ENCODE peak calls at places on chromosomes 12 and 14, in nine cellular contexts. R is heart right ventricle; B is activated naive CD8-positive, alpha-beta T cell treated with anti-CD3 and anti-CD28 coated beads, Interleukin-2, amount 10 ng/mL, durations not matched to agents 7 days and 5 days; I is T-helper 17 cell; Y is activated B cell treated with CpG ODN at 0.5 μM for 24 hours; C is substantia nigra; J is thoracic aorta; O is HT-29; W is iris pigment epithelial cell. G is an unnamed sample.

GRCh38 chr14:64572721-64573508 is 23.2 kb downstream of the PPP1R36 start:
- DNase-seq in R (no peak), B (no peak), I (no peak), Y (no peak), C (peak; percentile 12), J (no peak), O (no peak), W (no peak), G (no peak)

GRCh38 chr14:100031506-100032281 is 33.5 kb upstream of the EVL start:
- DNase-seq in R (no peak), B (no peak), I (no peak), Y (no peak), C (no peak), J (peak; percentile 37), O (peak; percentile 32), W (peak; percentile 99), G (peak; percentile 98)

GRCh38 chr14:33676135-33676566 is 274.7 kb downstream of the EGLN3 start:
- DNase-seq in R (peak; percentile 40), B (no peak), I (no peak), Y (no peak), C (peak; percentile 67), J (no peak), O (peak; percentile 32), W (peak; percentile 73), G (peak; percentile 24)

GRCh38 chr12:111330800-111331752 is 37.8 kb downstream of the PHETA1 start:
- DNase-seq in R (no peak), B (no peak), I (no peak), Y (no peak), C (no peak), J (no peak), O (peak; percentile 51), W (peak; percentile 57), G (peak; percentile 55)

GRCh38 chr12:94818970-94819369 is 168.6 kb upstream of the TMCC3 start:
- DNase-seq in R (peak; percentile 23), B (no peak), I (no peak), Y (no peak), C (no peak), J (no peak), O (no peak), W (peak; percentile 46), G (peak; percentile 19)

GRCh38 chr12:104064842-104065441 is 611 bp downstream of the HCFC2 start:
- DNase-seq in R (no peak), B (peak; percentile 33), I (no peak), Y (no peak), C (peak; percentile 8), J (no peak), O (peak; percentile 9), W (no peak), G (no peak)

GRCh38 chr14:22900088-22900799 is 17.2 kb downstream of the REM2 start:
- DNase-seq in R (peak; percentile 44), B (no peak), I (no peak), Y (no peak), C (no peak), J (no peak), O (peak; percentile 77), W (peak; percentile 79), G (peak; percentile 79)

GRCh38 chr14:64074961-64075619 is 219.1 kb downstream of the ESR2 start:
- DNase-seq in R (no peak), B (no peak), I (no peak), Y (no peak), C (no peak), J (no peak), O (no peak), W (peak; percentile 59), G (peak; percentile 69)

GRCh38 chr14:74510955-74511354 is 17.4 kb downstream of the ISCA2 start:
- DNase-seq in R (no peak), B (no peak), I (no peak), Y (no peak), C (no peak), J (no peak), O (no peak), W (peak; percentile 58), G (peak; percentile 36)

GRCh38 chr12:52390739-52391617 is 5.5 kb upstream of the KRT84 start:
- DNase-seq in R (no peak), B (no peak), I (no peak), Y (no peak), C (no peak), J (no peak), O (peak; percentile 49), W (peak; percentile 27), G (peak; percentile 19)

GRCh38 chr14:22472935-22473854 is 115.8 kb downstream of the DAD1 start:
- DNase-seq in R (peak; percentile 40), B (no peak), I (no peak), Y (no peak), C (peak; percentile 10), J (no peak), O (peak; percentile 66), W (peak; percentile 61), G (peak; percentile 64)

GRCh38 chr12:4271433-4272013 is 2.0 kb upstream of the CCND2 start:
- DNase-seq in R (no peak), B (no peak), I (no peak), Y (peak; percentile 68), C (no peak), J (no peak), O (no peak), W (peak; percentile 23), G (no peak)

GRCh38 chr12:90250766-90251165 is 542.1 kb upstream of the ATP2B1 start:
- DNase-seq in R (peak; percentile 54), B (no peak), I (no peak), Y (no peak), C (peak; percentile 0), J (no peak), O (no peak), W (peak; percentile 16), G (no peak)

GRCh38 chr14:87081004-87081403 is 912.0 kb downstream of the GALC start:
- DNase-seq in R (no peak), B (no peak), I (no peak), Y (no peak), C (no peak), J (no peak), O (no peak), W (no peak), G (no peak)

GRCh38 chr14:101591121-101591520 is 29.8 kb downstream of the DIO3 start:
- DNase-seq in R (no peak), B (no peak), I (no peak), Y (no peak), C (no peak), J (no peak), O (no peak), W (no peak), G (no peak)

GRCh38 chr12:81492131-81492720 is 266.9 kb downstream of the PPFIA2 start:
- DNase-seq in R (peak; percentile 6), B (no peak), I (no peak), Y (no peak), C (no peak), J (no peak), O (no peak), W (peak; percentile 34), G (peak; percentile 31)

GRCh38 chr12:113145720-113146551 is 3.6 kb upstream of the CFAP73 start:
- DNase-seq in R (no peak), B (no peak), I (no peak), Y (no peak), C (no peak), J (no peak), O (no peak), W (peak; percentile 35), G (peak; percentile 14)

GRCh38 chr14:56874375-56874774 is 64.1 kb upstream of the OTX2 start:
- DNase-seq in R (no peak), B (no peak), I (no peak), Y (no peak), C (no peak), J (no peak), O (peak; percentile 47), W (no peak), G (no peak)

GRCh38 chr12:20289512-20289911 is 78.8 kb upstream of the PDE3A start:
- DNase-seq in R (no peak), B (no peak), I (no peak), Y (no peak), C (no peak), J (no peak), O (no peak), W (no peak), G (peak; percentile 22)

GRCh38 chr12:77049767-77050353 is 15.5 kb downstream of the E2F7 start:
- DNase-seq in R (peak; percentile 23), B (no peak), I (no peak), Y (no peak), C (no peak), J (no peak), O (peak; percentile 68), W (peak; percentile 70), G (peak; percentile 71)

GRCh38 chr14:50335989-50336391 is 23.9 kb downstream of the DMAC2L start:
- DNase-seq in R (peak; percentile 58), B (no peak), I (no peak), Y (no peak), C (peak; percentile 14), J (no peak), O (no peak), W (peak; percentile 49), G (peak; percentile 86)

GRCh38 chr14:29126865-29127264 is 360.3 kb downstream of the FOXG1 start:
- DNase-seq in R (no peak), B (no peak), I (no peak), Y (no peak), C (no peak), J (no peak), O (no peak), W (no peak), G (no peak)

G was measured in fibroblast of villous mesenchyme.